ENCODE peak calls at places on chromosomes 2 and 18, in ten cellular contexts. One of them, this sample, is unnamed.

GRCh38 chr18:78587626-78588600 is 391.7 kb upstream of the SALL3 start:
- DNase-seq in HFF-Myc: no peak
- DNase-seq in neural crest cell: no peak
- DNase-seq in MCF 10A: no peak
- DNase-seq in stomach: no peak
- DNase-seq in GM13977: no peak
- DNase-seq in AG04450: no peak
- DNase-seq in cardiac fibroblast: no peak
- DNase-seq in AG09309: no peak
- DNase-seq in heart left ventricle: no peak
- DNase-seq in this sample: no peak

GRCh38 chr2:11773747-11774536 is 27.5 kb downstream of the LPIN1 start:
- DNase-seq in AG09309: no peak
- DNase-seq in neural crest cell: no peak
- DNase-seq in stomach: no peak
- DNase-seq in GM13977: no peak
- DNase-seq in MCF 10A: no peak
- DNase-seq in AG04450: no peak
- DNase-seq in HFF-Myc: no peak
- DNase-seq in heart left ventricle: peak
- DNase-seq in cardiac fibroblast: no peak
- DNase-seq in this sample: no peak

GRCh38 chr18:25042641-25043051 is 309.3 kb downstream of the ZNF521 start:
- DNase-seq in stomach: no peak
- DNase-seq in cardiac fibroblast: peak
- DNase-seq in HFF-Myc: no peak
- DNase-seq in MCF 10A: no peak
- DNase-seq in neural crest cell: no peak
- DNase-seq in AG09309: no peak
- DNase-seq in heart left ventricle: no peak
- DNase-seq in GM13977: no peak
- DNase-seq in AG04450: no peak
- DNase-seq in this sample: no peak

GRCh38 chr18:72672364-72673151 is 128.4 kb upstream of the CBLN2 start:
- DNase-seq in AG09309: peak
- DNase-seq in neural crest cell: no peak
- DNase-seq in HFF-Myc: peak
- DNase-seq in heart left ventricle: no peak
- DNase-seq in stomach: no peak
- DNase-seq in AG04450: no peak
- DNase-seq in cardiac fibroblast: peak
- DNase-seq in GM13977: peak
- DNase-seq in MCF 10A: peak
- DNase-seq in this sample: no peak

GRCh38 chr2:167508709-167509108 is 620.4 kb downstream of the XIRP2 start:
- DNase-seq in stomach: no peak
- DNase-seq in AG09309: no peak
- DNase-seq in heart left ventricle: no peak
- DNase-seq in AG04450: no peak
- DNase-seq in HFF-Myc: no peak
- DNase-seq in cardiac fibroblast: no peak
- DNase-seq in neural crest cell: no peak
- DNase-seq in MCF 10A: no peak
- DNase-seq in GM13977: no peak
- DNase-seq in this sample: no peak

GRCh38 chr2:17518212-17519154 is at the start of gene RAD51AP2:
- DNase-seq in GM13977: peak
- DNase-seq in HFF-Myc: no peak
- DNase-seq in neural crest cell: peak
- DNase-seq in cardiac fibroblast: peak
- DNase-seq in AG09309: peak
- DNase-seq in heart left ventricle: peak
- DNase-seq in stomach: peak
- DNase-seq in MCF 10A: peak
- DNase-seq in AG04450: peak
- DNase-seq in this sample: peak

GRCh38 chr2:121363632-121364420 is 78.8 kb upstream of the TFCP2L1 start:
- DNase-seq in GM13977: no peak
- DNase-seq in AG09309: peak
- DNase-seq in neural crest cell: no peak
- DNase-seq in heart left ventricle: no peak
- DNase-seq in stomach: no peak
- DNase-seq in cardiac fibroblast: peak
- DNase-seq in MCF 10A: peak
- DNase-seq in AG04450: no peak
- DNase-seq in HFF-Myc: no peak
- DNase-seq in this sample: no peak

GRCh38 chr2:22628183-22628582 is 756.8 kb upstream of the KLHL29 start:
- DNase-seq in GM13977: no peak
- DNase-seq in stomach: no peak
- DNase-seq in AG09309: no peak
- DNase-seq in HFF-Myc: no peak
- DNase-seq in heart left ventricle: no peak
- DNase-seq in AG04450: no peak
- DNase-seq in cardiac fibroblast: no peak
- DNase-seq in MCF 10A: no peak
- DNase-seq in neural crest cell: no peak
- DNase-seq in this sample: no peak

GRCh38 chr2:29326926-29327325 is 211.7 kb downstream of the CLIP4 start:
- DNase-seq in cardiac fibroblast: no peak
- DNase-seq in AG09309: no peak
- DNase-seq in neural crest cell: no peak
- DNase-seq in MCF 10A: no peak
- DNase-seq in heart left ventricle: no peak
- DNase-seq in AG04450: no peak
- DNase-seq in HFF-Myc: no peak
- DNase-seq in stomach: no peak
- DNase-seq in GM13977: no peak
- DNase-seq in this sample: no peak

GRCh38 chr2:29322011-29322410 is 206.8 kb downstream of the CLIP4 start:
- DNase-seq in GM13977: no peak
- DNase-seq in HFF-Myc: no peak
- DNase-seq in MCF 10A: no peak
- DNase-seq in AG04450: no peak
- DNase-seq in heart left ventricle: no peak
- DNase-seq in stomach: no peak
- DNase-seq in cardiac fibroblast: peak
- DNase-seq in neural crest cell: no peak
- DNase-seq in AG09309: no peak
- DNase-seq in this sample: no peak

GRCh38 chr2:29323301-29323700 is 208.1 kb downstream of the CLIP4 start:
- DNase-seq in HFF-Myc: no peak
- DNase-seq in heart left ventricle: no peak
- DNase-seq in AG09309: no peak
- DNase-seq in neural crest cell: no peak
- DNase-seq in GM13977: no peak
- DNase-seq in MCF 10A: peak
- DNase-seq in stomach: no peak
- DNase-seq in AG04450: no peak
- DNase-seq in cardiac fibroblast: no peak
- DNase-seq in this sample: no peak

GRCh38 chr2:29323961-29324360 is 208.7 kb downstream of the CLIP4 start:
- DNase-seq in cardiac fibroblast: no peak
- DNase-seq in heart left ventricle: no peak
- DNase-seq in HFF-Myc: no peak
- DNase-seq in AG04450: no peak
- DNase-seq in MCF 10A: peak
- DNase-seq in neural crest cell: no peak
- DNase-seq in AG09309: no peak
- DNase-seq in stomach: no peak
- DNase-seq in GM13977: no peak
- DNase-seq in this sample: no peak

DNA sequence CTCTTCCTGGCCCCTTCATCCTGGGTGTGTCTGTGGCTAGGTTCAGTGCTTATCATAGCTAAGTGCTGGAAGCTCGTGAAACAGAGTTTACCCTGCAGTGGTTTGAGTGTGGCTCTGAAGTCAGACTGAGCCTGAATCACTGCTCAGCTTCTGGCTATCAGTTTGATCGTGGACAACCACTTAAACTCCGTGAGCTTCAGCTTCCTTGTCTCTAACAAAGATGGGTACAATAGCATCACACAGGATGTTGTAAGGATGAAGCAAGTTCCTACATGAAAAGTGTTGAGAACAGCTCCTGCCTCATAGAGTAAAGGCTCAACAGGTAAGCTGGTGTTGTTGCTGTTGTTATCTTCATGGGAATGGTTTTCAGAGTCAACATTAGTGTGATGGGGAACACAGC is 210.3 kb downstream of the CLIP4 start:
- DNase-seq in AG09309: no peak
- DNase-seq in GM13977: no peak
- DNase-seq in neural crest cell: no peak
- DNase-seq in HFF-Myc: no peak
- DNase-seq in MCF 10A: peak
- DNase-seq in AG04450: no peak
- DNase-seq in heart left ventricle: no peak
- DNase-seq in stomach: no peak
- DNase-seq in cardiac fibroblast: no peak
- DNase-seq in this sample: no peak
- TF ChIP-seq CTCF in AG09309: no peak
- TF ChIP-seq CTCF in GM13977: no peak
- TF ChIP-seq CTCF in neural crest cell: no peak
- TF ChIP-seq CTCF in HFF-Myc: no peak
- TF ChIP-seq CTCF in MCF 10A: no peak
- TF ChIP-seq CTCF in AG04450: no peak
- TF ChIP-seq CTCF in heart left ventricle: no peak
- TF ChIP-seq CTCF in stomach: no peak
- TF ChIP-seq CTCF in cardiac fibroblast: no peak
- TF ChIP-seq CTCF in this sample: no peak

GRCh38 chr2:219460424-219460926 is 25.8 kb downstream of the SPEG start:
- DNase-seq in MCF 10A: no peak
- DNase-seq in GM13977: no peak
- DNase-seq in AG04450: peak
- DNase-seq in neural crest cell: peak
- DNase-seq in heart left ventricle: peak
- DNase-seq in stomach: no peak
- DNase-seq in cardiac fibroblast: peak
- DNase-seq in HFF-Myc: no peak
- DNase-seq in AG09309: no peak
- DNase-seq in this sample: no peak

GRCh38 chr2:219455635-219456034 is 21.0 kb downstream of the SPEG start:
- DNase-seq in stomach: no peak
- DNase-seq in AG04450: no peak
- DNase-seq in MCF 10A: no peak
- DNase-seq in GM13977: no peak
- DNase-seq in AG09309: no peak
- DNase-seq in HFF-Myc: no peak
- DNase-seq in neural crest cell: no peak
- DNase-seq in heart left ventricle: no peak
- DNase-seq in cardiac fibroblast: no peak
- DNase-seq in this sample: no peak

GRCh38 chr2:219459460-219460311 is 25.0 kb downstream of the SPEG start:
- DNase-seq in AG04450: no peak
- DNase-seq in neural crest cell: peak
- DNase-seq in heart left ventricle: peak
- DNase-seq in MCF 10A: peak
- DNase-seq in stomach: peak
- DNase-seq in AG09309: no peak
- DNase-seq in cardiac fibroblast: peak
- DNase-seq in HFF-Myc: peak
- DNase-seq in GM13977: peak
- DNase-seq in this sample: no peak

GRCh38 chr2:219458996-219459395 is 24.4 kb downstream of the SPEG start:
- DNase-seq in MCF 10A: no peak
- DNase-seq in stomach: no peak
- DNase-seq in neural crest cell: no peak
- DNase-seq in AG09309: no peak
- DNase-seq in GM13977: no peak
- DNase-seq in heart left ventricle: no peak
- DNase-seq in AG04450: no peak
- DNase-seq in cardiac fibroblast: no peak
- DNase-seq in HFF-Myc: no peak
- DNase-seq in this sample: no peak

GRCh38 chr2:219457784-219458369 is 23.2 kb downstream of the SPEG start:
- DNase-seq in heart left ventricle: no peak
- DNase-seq in HFF-Myc: no peak
- DNase-seq in AG09309: no peak
- DNase-seq in AG04450: no peak
- DNase-seq in cardiac fibroblast: no peak
- DNase-seq in GM13977: no peak
- DNase-seq in MCF 10A: peak
- DNase-seq in neural crest cell: no peak
- DNase-seq in stomach: no peak
- DNase-seq in this sample: no peak
- TF ChIP-seq CTCF in heart left ventricle: no peak
- TF ChIP-seq CTCF in HFF-Myc: no peak
- TF ChIP-seq CTCF in AG09309: no peak
- TF ChIP-seq CTCF in AG04450: no peak
- TF ChIP-seq CTCF in cardiac fibroblast: no peak
- TF ChIP-seq CTCF in GM13977: peak
- TF ChIP-seq CTCF in MCF 10A: peak
- TF ChIP-seq CTCF in neural crest cell: no peak
- TF ChIP-seq CTCF in stomach: no peak
- TF ChIP-seq CTCF in this sample: no peak

DNA sequence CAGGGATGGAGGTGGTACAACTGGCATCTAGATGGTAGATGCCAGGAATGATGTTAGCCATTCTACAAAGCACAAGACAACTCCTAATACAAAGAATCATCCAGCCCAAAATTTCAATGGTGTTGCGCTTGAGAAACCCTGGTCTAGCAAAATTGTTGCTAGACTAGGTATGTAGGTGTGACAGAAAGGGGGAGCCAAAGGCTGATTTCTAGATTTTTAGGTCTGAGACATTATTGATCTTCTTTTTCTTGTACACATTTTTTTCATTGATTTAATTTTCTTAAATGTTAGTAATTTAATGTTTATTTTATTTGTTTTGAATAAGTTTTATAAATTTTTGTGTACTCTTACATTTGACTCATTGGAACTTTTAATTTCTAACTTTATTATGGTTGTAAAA is 216.4 kb downstream of the FSIP2 start:
- DNase-seq in GM13977: no peak
- DNase-seq in stomach: no peak
- DNase-seq in HFF-Myc: no peak
- DNase-seq in heart left ventricle: no peak
- DNase-seq in AG04450: no peak
- DNase-seq in AG09309: no peak
- DNase-seq in MCF 10A: no peak
- DNase-seq in cardiac fibroblast: no peak
- DNase-seq in neural crest cell: no peak
- DNase-seq in this sample: no peak
- TF ChIP-seq CTCF in GM13977: no peak
- TF ChIP-seq CTCF in stomach: no peak
- TF ChIP-seq CTCF in HFF-Myc: no peak
- TF ChIP-seq CTCF in heart left ventricle: no peak
- TF ChIP-seq CTCF in AG04450: no peak
- TF ChIP-seq CTCF in AG09309: no peak
- TF ChIP-seq CTCF in MCF 10A: no peak
- TF ChIP-seq CTCF in cardiac fibroblast: no peak
- TF ChIP-seq CTCF in neural crest cell: no peak
- TF ChIP-seq CTCF in this sample: peak

DNA sequence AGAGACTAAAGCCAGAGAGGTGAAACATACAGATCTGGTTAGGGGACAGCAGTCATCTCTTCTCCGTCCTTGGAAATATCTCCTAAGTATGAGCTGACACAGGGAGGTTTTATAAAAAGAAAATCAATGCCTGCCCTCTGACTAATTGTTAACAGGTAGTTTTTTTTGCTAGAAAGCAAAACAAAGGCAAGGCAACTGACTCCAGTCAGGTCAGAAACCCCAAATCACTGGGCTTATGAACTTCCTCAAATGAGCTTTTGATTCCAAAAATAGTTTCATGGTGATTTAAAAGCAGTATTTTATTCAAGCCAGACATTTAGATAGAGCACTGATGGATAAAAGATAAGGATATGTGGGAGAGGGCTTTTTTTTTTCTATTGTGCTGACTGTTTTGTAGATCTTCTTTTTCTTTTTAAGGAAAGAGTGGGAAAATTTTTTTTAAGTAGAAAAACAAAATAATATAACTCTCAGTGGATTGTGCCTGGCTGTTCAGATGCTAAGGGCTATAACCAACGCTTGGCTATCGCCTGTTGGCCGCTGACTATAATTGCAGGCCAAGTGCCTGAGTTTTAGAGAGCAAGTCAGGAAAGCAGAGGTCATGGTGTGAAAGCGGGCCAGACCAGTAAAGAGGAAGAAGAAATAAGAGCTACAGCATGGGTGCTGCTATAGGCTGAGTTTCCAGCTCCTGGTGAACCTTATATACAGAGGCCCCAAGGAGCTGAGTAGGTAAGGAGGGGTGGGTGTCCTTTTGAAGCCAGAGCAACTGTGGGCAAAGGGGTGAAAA is 44.9 kb downstream of the MRPL35 start:
- DNase-seq in cardiac fibroblast: no peak
- DNase-seq in HFF-Myc: no peak
- DNase-seq in neural crest cell: no peak
- DNase-seq in AG09309: no peak
- DNase-seq in stomach: no peak
- DNase-seq in heart left ventricle: no peak
- DNase-seq in GM13977: peak
- DNase-seq in AG04450: no peak
- DNase-seq in MCF 10A: no peak
- DNase-seq in this sample: no peak
- TF ChIP-seq CTCF in cardiac fibroblast: no peak
- TF ChIP-seq CTCF in HFF-Myc: no peak
- TF ChIP-seq CTCF in neural crest cell: peak
- TF ChIP-seq CTCF in AG09309: no peak
- TF ChIP-seq CTCF in stomach: no peak
- TF ChIP-seq CTCF in heart left ventricle: no peak
- TF ChIP-seq CTCF in GM13977: no peak
- TF ChIP-seq CTCF in AG04450: no peak
- TF ChIP-seq CTCF in MCF 10A: no peak
- TF ChIP-seq CTCF in this sample: no peak

This sample was measured in HCT116.